ENCODE peak calls at places on chromosomes 12 and 14, in four cellular contexts. S, L, X and G are unnamed samples.

GRCh38 chr12:110253176-110253575 is 27.9 kb upstream of the ATP2A2 start:
- DNase-seq in S (no peak), L (no peak), X (no peak), G (peak; percentile 84)

GRCh38 chr12:100790558-100790957 is 4.0 kb upstream of the ANO4 start:
- DNase-seq in S (no peak), L (no peak), X (no peak), G (no peak)

GRCh38 chr12:109461049-109461845 is 15.9 kb downstream of the KCTD10 start:
- DNase-seq in S (no peak), L (no peak), X (no peak), G (peak; percentile 91)

GRCh38 chr12:50419112-50419909 is 18.6 kb downstream of the LARP4 start:
- DNase-seq in S (no peak), L (no peak), X (no peak), G (no peak)

GRCh38 chr14:75783184-75783583 is 122.1 kb downstream of the TTLL5 start:
- DNase-seq in S (no peak), L (no peak), X (no peak), G (no peak)

GRCh38 chr12:118983147-118983824 is 1.9 kb downstream of the SRRM4 start:
- DNase-seq in S (no peak), L (no peak), X (no peak), G (no peak)

GRCh38 chr12:124961055-124961454 is 27.9 kb downstream of the DHX37 start:
- DNase-seq in S (no peak), L (no peak), X (no peak), G (no peak)

GRCh38 chr14:31206536-31207286 is 882 bp downstream of the HECTD1 start:
- DNase-seq in S (peak; percentile 80), L (no peak), X (peak; percentile 33), G (peak; percentile 45)

GRCh38 chr14:63435838-63436237 is 107.3 kb downstream of the PPP2R5E start:
- DNase-seq in S (no peak), L (peak; percentile 66), X (no peak), G (peak; percentile 91)

GRCh38 chr12:39240573-39240972 is 202.3 kb downstream of the KIF21A start:
- DNase-seq in S (no peak), L (no peak), X (no peak), G (no peak)

GRCh38 chr12:9762369-9762768 is 1.7 kb upstream of the CD69 start:
- DNase-seq in S (no peak), L (no peak), X (no peak), G (no peak)

GRCh38 chr12:2959508-2960431 is 573 bp downstream of the TEAD4 start:
- DNase-seq in S (no peak), L (no peak), X (no peak), G (peak; percentile 70)

DNA sequence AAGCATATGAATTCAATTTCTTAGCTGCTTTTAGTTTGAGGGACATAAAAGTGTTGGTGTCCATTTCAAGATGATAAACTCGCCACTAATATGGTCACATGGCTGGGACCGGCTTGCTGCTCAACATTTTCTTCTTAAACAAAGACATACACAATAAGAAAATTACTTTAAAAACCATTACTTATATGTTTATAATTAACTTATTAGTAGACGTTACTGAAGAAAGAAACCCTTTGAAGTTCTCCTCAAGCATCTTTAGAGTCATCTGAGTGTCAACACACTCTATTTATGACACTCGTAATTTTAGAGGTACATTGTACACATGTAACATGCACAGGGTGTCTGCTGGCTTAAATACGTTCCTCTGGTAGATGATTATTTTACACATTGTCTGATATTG is 74.7 kb downstream of the BMP4 start:
- DNase-seq in S (no peak), L (no peak), X (no peak), G (no peak)
- H3K4me3 ChIP-seq in S (no peak overlapping the region), L (no peak overlapping the region), X (no peak overlapping the region), G (no peak overlapping the region)

DNA sequence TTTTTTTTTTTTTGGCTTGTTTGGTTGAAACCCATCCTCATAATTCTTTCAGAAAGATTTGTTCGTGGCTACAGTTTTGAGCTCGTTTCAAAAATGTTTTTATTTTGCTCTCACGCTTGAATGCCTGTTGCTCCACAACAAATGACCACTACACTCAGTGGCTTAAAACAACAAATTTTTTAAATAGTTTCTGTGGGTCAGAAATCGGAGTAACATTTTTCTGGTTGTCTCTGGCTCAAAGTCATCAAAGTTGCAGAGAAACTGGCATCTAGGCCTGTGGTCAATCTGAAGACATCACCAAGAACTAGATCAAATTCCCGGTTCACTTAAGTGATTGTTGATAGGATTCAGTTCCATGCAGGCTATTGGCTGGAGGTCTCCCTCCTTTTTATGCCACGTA is 560.0 kb downstream of the SNAPC1 start:
- DNase-seq in S (no peak), L (no peak), X (no peak), G (no peak)
- TF ChIP-seq CTCF in S (no peak), L (no peak), X (no peak), G (no peak)

GRCh38 chr14:93954516-93954830 is 21.9 kb downstream of the ASB2 start:
- DNase-seq in S (no peak), L (no peak), X (no peak), G (no peak)

GRCh38 chr14:93956514-93957332 is 19.6 kb downstream of the ASB2 start:
- DNase-seq in S (no peak), L (no peak), X (no peak), G (no peak)

GRCh38 chr14:93956082-93956481 is 20.3 kb downstream of the ASB2 start:
- DNase-seq in S (no peak), L (no peak), X (no peak), G (no peak)

GRCh38 chr14:93953739-93954515 is 22.4 kb downstream of the ASB2 start:
- DNase-seq in S (no peak), L (no peak), X (no peak), G (no peak)

DNA sequence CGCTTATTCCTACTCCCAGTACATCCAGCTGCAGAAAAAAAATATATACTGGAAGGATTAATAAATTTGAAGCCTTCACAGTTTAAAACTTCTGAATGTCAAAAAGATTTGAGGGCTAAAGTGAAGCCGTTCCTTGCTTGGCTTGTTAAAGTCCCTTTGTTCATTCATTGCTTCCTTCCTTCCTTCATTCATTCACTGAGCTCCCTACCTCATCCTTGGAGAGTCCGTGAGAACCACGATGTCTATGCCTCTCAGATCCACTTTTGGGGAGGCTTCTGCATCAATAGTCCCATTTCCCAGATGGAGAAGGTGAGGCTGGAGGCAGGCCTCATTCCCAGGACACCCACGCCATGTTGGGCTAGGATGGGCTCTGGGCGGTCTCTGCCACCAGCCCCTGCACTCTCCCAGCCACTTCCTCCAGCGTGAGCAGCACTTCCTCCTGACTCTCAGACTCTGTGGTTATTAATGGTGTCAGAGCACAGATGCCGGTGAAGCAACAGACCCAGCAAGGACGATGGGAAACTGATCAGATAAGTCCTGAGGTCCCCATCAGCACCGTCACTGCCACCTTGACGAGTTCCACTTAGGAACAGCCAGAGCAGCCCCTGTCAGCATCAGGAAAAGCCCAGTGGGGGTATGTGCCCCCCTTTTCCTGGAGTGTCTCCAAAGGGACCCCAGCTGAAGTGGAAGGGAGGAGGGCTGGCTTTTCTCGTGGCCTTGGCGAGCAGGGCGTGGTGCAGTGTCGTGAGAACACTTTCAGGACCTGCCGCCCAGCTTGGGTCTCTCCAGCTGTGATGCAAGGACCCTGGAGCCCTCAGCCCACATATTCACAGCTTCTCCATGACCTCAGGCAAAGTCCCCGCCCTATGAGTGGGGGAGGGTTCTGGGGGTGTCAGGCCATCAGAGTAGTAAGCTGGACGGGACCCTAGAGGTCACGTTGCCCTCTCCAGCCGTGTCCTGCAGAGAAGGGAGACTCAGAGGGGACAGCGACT is 21.2 kb downstream of the ASB2 start:
- DNase-seq in S (peak; percentile 70), L (no peak), X (peak; percentile 38), G (no peak)
- H3K4me3 ChIP-seq in S (peak overlapping the region; percentile 61), L (peak overlapping the region; percentile 40), X (no peak overlapping the region), G (no peak overlapping the region)

GRCh38 chr14:90726656-90727055 is 89.6 kb downstream of the TTC7B start:
- DNase-seq in S (no peak), L (no peak), X (no peak), G (peak; percentile 73)
- TF ChIP-seq CTCF in S (no peak), L (no peak), X (no peak), G (peak; percentile 36)

GRCh38 chr14:55120466-55121144 is 8.4 kb upstream of the LGALS3 start:
- DNase-seq in S (no peak), L (no peak), X (no peak), G (peak; percentile 53)
- H3K4me3 ChIP-seq in S (no peak overlapping the region), L (no peak overlapping the region), X (no peak overlapping the region), G (no peak overlapping the region)